ENCODE peak calls at places on chromosomes 5 and 9, in five cellular contexts. R is endothelial cell, F is aorta, K is foreskin fibroblast, D is HCT116. J is an unnamed sample.

GRCh38 chr5:172897691-172898512 is 61.3 kb upstream of the RPL26L1 start:
- DNase-seq in R (no peak), F (peak; percentile 91), K (peak; percentile 86), D (no peak), J (peak; percentile 79)

GRCh38 chr5:149731332-149731616 is 1.2 kb downstream of the PPARGC1B start:
- DNase-seq in R (no peak), F (no peak), K (no peak), D (no peak), J (no peak)

GRCh38 chr5:119269061-119269579 is 86.7 kb upstream of the TNFAIP8 start:
- DNase-seq in R (peak; percentile 35), F (no peak), K (no peak), D (peak; percentile 7), J (peak; percentile 4)

GRCh38 chr9:93121316-93122241 is 12.5 kb downstream of the NINJ1 start:
- DNase-seq in R (no peak), F (peak; percentile 63), K (no peak), D (no peak), J (no peak)

GRCh38 chr5:164181604-164182003 is 676.2 kb downstream of the MAT2B start:
- DNase-seq in R (no peak), F (no peak), K (no peak), D (no peak), J (no peak)

GRCh38 chr5:137888489-137888874 is 775 bp upstream of the PKD2L2 start:
- DNase-seq in R (no peak), F (no peak), K (no peak), D (no peak), J (no peak)

GRCh38 chr9:130226112-130226511 is 39.4 kb upstream of the HMCN2 start:
- DNase-seq in R (no peak), F (peak; percentile 49), K (no peak), D (no peak), J (no peak)

GRCh38 chr9:107422189-107422802 is 67.3 kb downstream of the KLF4 start:
- DNase-seq in R (peak; percentile 84), F (peak; percentile 84), K (peak; percentile 50), D (peak; percentile 78), J (peak; percentile 75)

GRCh38 chr5:30113542-30113941 is 1079.9 kb upstream of the CDH6 start:
- DNase-seq in R (no peak), F (no peak), K (no peak), D (no peak), J (no peak)

GRCh38 chr9:36698984-36699383 is 126.3 kb downstream of the MELK start:
- DNase-seq in R (no peak), F (no peak), K (no peak), D (no peak), J (no peak)

GRCh38 chr9:108636023-108636422 is 219.8 kb downstream of the ACTL7B start:
- DNase-seq in R (peak; percentile 4), F (no peak), K (no peak), D (peak; percentile 16), J (no peak)

GRCh38 chr5:136458481-136458880 is 93.1 kb upstream of the TRPC7 start:
- DNase-seq in R (no peak), F (no peak), K (no peak), D (no peak), J (no peak)

GRCh38 chr5:124602925-124603650 is 143.4 kb downstream of the ZNF608 start:
- DNase-seq in R (no peak), F (no peak), K (no peak), D (no peak), J (no peak)

GRCh38 chr5:129398279-129398678 is 61.8 kb upstream of the ADAMTS19 start:
- DNase-seq in R (no peak), F (no peak), K (no peak), D (no peak), J (no peak)

GRCh38 chr5:446864-447263 is 3.9 kb downstream of the EXOC3 start:
- DNase-seq in R (no peak), F (peak; percentile 51), K (no peak), D (peak; percentile 24), J (peak; percentile 56)

GRCh38 chr5:151146003-151146524 is 11.5 kb downstream of the ANXA6 start:
- DNase-seq in R (no peak), F (no peak), K (no peak), D (no peak), J (no peak)

GRCh38 chr5:26622947-26623346 is 415.4 kb downstream of the CDH9 start:
- DNase-seq in R (no peak), F (no peak), K (no peak), D (no peak), J (no peak)

GRCh38 chr9:136596219-136596616 is 50.4 kb upstream of the NOTCH1 start:
- DNase-seq in R (no peak), F (no peak), K (no peak), D (no peak), J (no peak)